ENCODE peak calls at places on chromosome 7, in eight cellular contexts. M is IMR-90, G is mammary epithelial cell, A is left ventricle myocardium inferior, K is mucosa of descending colon, O is uterus, B is gastrocnemius medialis, D is Panc1. F is an unnamed sample. For H3K4me1, the result is how much of the 10 kb centered on the place peaks cover.

GRCh38 chr7:150368884-150369739 is 490 bp downstream of the REPIN1 start:
- DNase-seq in M (peak), G (no peak), A (peak), K (peak), O (peak), B (peak), D (no peak), F (peak)

GRCh38 chr7:50367570-50367969 is 63.1 kb downstream of the IKZF1 start:
- DNase-seq in M (no peak), G (no peak), A (no peak), K (no peak), O (no peak), B (no peak), D (no peak), F (no peak)

GRCh38 chr7:112420236-112420945 is 29.9 kb upstream of the IFRD1 start:
- DNase-seq in M (peak), G (peak), A (no peak), K (no peak), O (no peak), B (no peak), D (no peak), F (no peak)

GRCh38 chr7:91945476-91945875 is 4.8 kb downstream of the AKAP9 start:
- DNase-seq in M (peak), G (peak), A (no peak), K (no peak), O (no peak), B (no peak), D (peak), F (no peak)

GRCh38 chr7:151851782-151852181 is 25.1 kb downstream of the PRKAG2 start:
- DNase-seq in M (no peak), G (no peak), A (peak), K (peak), O (no peak), B (no peak), D (no peak), F (peak)

GRCh38 chr7:129188372-129188891 is at the start of gene SMO:
- DNase-seq in M (peak), G (no peak), A (peak), K (peak), O (peak), B (no peak), D (no peak), F (peak)

GRCh38 chr7:3464900-3465622 is 164.0 kb downstream of the SDK1 start:
- DNase-seq in M (no peak), G (no peak), A (no peak), K (no peak), O (no peak), B (no peak), D (no peak), F (no peak)

GRCh38 chr7:21028186-21028989 is 241.7 kb upstream of the SP8 start:
- DNase-seq in M (no peak), G (peak), A (no peak), K (peak), O (no peak), B (no peak), D (no peak), F (no peak)

GRCh38 chr7:148664319-148664718 is 34.4 kb upstream of the CUL1 start:
- DNase-seq in M (peak), G (no peak), A (peak), K (no peak), O (no peak), B (no peak), D (no peak), F (peak)

GRCh38 chr7:137844690-137845425 is 1.9 kb downstream of the DGKI start:
- DNase-seq in M (no peak), G (no peak), A (no peak), K (no peak), O (no peak), B (no peak), D (no peak), F (no peak)

GRCh38 chr7:114412548-114412947 is 2.1 kb upstream of the FOXP2 start:
- DNase-seq in M (no peak), G (no peak), A (no peak), K (no peak), O (no peak), B (no peak), D (no peak), F (no peak)

GRCh38 chr7:41792099-41792498 is 89.2 kb upstream of the INHBA start:
- DNase-seq in M (peak), G (peak), A (no peak), K (no peak), O (no peak), B (no peak), D (no peak), F (no peak)

GRCh38 chr7:95190515-95190914 is 133.8 kb downstream of the PON1 start:
- DNase-seq in M (no peak), G (peak), A (no peak), K (no peak), O (no peak), B (no peak), D (no peak), F (no peak)

GRCh38 chr7:150902078-150903033 is 50.0 kb downstream of the AOC1 start:
- DNase-seq in M (no peak), G (no peak), A (no peak), K (peak), O (no peak), B (no peak), D (no peak), F (no peak)

GRCh38 chr7:28682136-28682535 is 269.8 kb downstream of the CREB5 start:
- DNase-seq in M (no peak), G (no peak), A (no peak), K (no peak), O (no peak), B (no peak), D (no peak), F (no peak)

GRCh38 chr7:19561121-19561805 is 147.6 kb downstream of the POLR1F start:
- DNase-seq in M (no peak), G (peak), A (no peak), K (no peak), O (no peak), B (no peak), D (no peak), F (no peak)

GRCh38 chr7:138000081-138000701 is 1.7 kb downstream of the CREB3L2 start:
- DNase-seq in M (peak), G (peak), A (peak), K (peak), O (peak), B (no peak), D (no peak), F (peak)

GRCh38 chr7:16200591-16200990 is 220.7 kb downstream of the CRPPA start:
- DNase-seq in M (no peak), G (peak), A (no peak), K (no peak), O (no peak), B (no peak), D (no peak), F (no peak)

GRCh38 chr7:6446977-6447588 is 671 bp downstream of the DAGLB start:
- DNase-seq in M (peak), G (peak), A (peak), K (peak), O (peak), B (peak), D (peak), F (peak)

GRCh38 chr7:46068159-46068558 is 147.1 kb upstream of the IGFBP3 start:
- DNase-seq in M (no peak), G (no peak), A (no peak), K (no peak), O (no peak), B (no peak), D (no peak), F (no peak)

GRCh38 chr7:8442814-8443304 is 9.4 kb downstream of the NXPH1 start:
- DNase-seq in M (no peak), G (peak), A (peak), K (peak), O (no peak), B (no peak), D (no peak), F (peak)

DNA sequence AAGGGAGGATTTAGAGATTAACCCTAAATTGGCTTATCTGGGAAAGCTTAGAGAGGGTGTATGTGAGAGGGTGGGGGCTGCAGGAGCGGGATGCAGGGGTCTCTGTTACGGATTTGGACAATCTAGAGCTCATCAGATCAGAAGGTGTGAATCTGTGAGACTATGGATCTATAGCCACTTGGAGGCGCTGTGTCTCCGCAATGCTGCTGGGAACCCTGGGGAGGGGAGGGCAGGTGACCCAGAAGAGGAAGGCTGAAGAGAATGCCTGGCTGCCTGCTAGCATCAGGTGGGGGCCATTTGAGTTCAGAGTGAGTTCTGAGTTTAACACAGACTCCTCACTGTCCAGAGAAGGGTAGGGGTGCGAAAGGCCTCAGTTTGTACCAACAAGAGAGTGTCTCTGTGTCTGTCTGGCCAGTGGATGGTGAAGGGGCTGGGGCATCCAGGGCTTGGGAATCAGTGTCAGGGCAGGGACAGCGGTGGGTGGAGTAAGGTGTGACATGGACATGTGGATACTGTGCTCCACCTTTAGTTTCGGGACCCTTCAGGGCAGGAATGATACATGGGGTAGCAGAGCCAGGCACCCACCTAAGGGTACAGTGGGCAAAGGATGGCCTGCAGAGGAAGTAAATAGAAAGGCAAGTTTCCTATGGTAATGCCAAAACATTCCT is 187.3 kb upstream of the PRSS58 start:
- DNase-seq in M (no peak), G (no peak), A (no peak), K (no peak), O (no peak), B (no peak), D (no peak), F (no peak)
- TF ChIP-seq CTCF in M (peak), G (peak), A (no peak), K (no peak), O (no peak), B (no peak), D (no peak), F (no peak)

DNA sequence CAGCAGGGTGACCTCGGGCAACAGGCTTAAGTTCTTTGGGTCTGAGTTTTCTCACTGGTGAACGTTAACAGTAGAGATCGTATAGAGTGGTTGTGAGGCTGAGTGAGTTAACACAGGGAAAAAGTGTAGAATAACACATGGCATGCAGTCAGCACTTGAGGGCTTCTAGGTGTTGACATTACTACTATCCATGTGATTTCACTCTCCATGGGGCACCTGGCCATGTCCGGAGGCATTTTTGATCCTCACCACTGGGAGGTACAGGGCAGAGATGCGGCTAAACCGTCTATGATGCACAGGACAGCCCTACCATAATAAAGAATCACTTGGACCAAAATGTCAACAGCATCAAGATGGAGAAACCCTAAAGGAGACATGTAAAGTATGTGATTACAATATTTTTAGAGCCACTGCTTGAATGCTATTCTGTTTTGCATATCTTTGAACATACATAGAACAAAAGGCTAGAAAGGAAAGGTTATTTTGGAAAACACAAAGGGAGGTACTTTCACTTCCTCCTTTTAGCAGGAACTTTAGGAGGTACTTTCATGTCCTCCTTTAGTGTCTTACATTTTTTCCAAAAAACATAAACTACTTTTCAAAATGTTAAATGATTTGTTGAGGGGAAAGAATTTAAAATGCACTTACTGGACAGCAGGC is 44.3 kb downstream of the NOD1 start:
- DNase-seq in M (no peak), G (no peak), A (no peak), K (no peak), O (no peak), B (no peak), D (no peak), F (no peak)
- H3K4me1 ChIP-seq in M (under half), G (under half), A (half or more), K (under half), O (under half), B (under half), D (under half), F (under half)

GRCh38 chr7:2156756-2157472 is 75.8 kb downstream of the MAD1L1 start:
- DNase-seq in M (no peak), G (no peak), A (peak), K (no peak), O (no peak), B (no peak), D (no peak), F (no peak)
- H3K4me3 ChIP-seq in M (no peak), G (no peak), A (no peak), K (no peak), O (no peak), B (no peak), D (no peak), F (no peak)

GRCh38 chr7:134477954-134478353 is 19.1 kb upstream of the AKR1B1 start:
- DNase-seq in M (peak), G (no peak), A (no peak), K (no peak), O (no peak), B (no peak), D (no peak), F (no peak)

GRCh38 chr7:134481167-134481566 is 22.3 kb upstream of the AKR1B1 start:
- DNase-seq in M (no peak), G (no peak), A (no peak), K (no peak), O (no peak), B (no peak), D (no peak), F (no peak)

GRCh38 chr7:134480730-134481129 is 21.8 kb upstream of the AKR1B1 start:
- DNase-seq in M (peak), G (peak), A (no peak), K (no peak), O (no peak), B (no peak), D (peak), F (no peak)

GRCh38 chr7:134480202-134480601 is 21.3 kb upstream of the AKR1B1 start:
- DNase-seq in M (no peak), G (no peak), A (no peak), K (no peak), O (no peak), B (no peak), D (no peak), F (no peak)

DNA sequence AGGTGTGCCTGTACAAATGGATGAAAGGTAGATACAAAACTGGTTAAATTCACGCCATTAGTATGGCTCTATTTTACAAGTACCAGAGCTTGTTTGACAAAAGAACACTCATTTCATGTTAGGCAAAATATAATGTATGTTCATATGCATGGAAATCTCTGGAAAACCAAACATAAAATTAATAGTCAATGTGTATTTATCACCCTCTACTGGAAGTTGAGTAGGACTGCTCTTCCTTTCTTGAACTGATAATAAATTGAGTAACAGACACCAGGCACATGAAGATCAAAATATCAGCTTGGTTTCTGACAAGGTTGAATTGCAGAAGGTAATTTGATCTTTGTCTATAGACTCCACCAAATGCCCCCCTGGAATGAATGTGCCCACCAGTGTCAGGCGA is 19.8 kb upstream of the AKR1B1 start:
- DNase-seq in M (peak), G (peak), A (no peak), K (no peak), O (no peak), B (no peak), D (no peak), F (no peak)
- TF ChIP-seq CTCF in M (peak), G (peak), A (no peak), K (no peak), O (no peak), B (no peak), D (peak), F (no peak)

DNA sequence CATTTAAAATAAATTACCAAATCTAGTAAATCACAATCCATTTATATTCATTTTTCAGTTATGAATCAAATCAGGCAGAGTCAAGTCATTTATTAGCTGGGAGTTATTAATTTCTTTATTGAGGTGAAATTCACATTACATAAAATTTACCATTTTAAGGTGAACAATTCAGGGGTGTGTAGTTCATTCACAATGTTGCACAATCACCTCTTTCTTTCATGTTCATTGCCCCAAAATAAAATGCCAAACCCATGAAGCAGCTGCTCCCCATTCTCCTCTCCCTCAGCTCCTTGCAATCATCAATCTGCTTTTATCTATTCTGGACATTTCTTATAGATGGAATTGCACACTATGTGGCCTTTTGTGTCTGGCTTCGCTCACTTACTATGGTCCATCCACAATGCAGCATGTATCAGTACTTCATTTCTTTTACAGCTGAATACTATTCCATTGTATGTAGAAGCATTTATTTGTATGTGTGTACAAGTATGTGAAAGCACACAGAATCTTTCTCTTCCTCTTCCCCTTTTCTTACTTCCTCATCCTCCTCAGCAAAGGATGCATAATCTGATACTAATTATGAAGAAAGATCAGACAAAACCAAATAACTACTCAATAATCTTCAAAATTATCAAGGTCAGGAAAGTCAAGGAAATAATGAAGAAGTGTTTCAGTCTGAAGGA is 60.6 kb downstream of the LMBR1 start:
- DNase-seq in M (no peak), G (no peak), A (no peak), K (no peak), O (no peak), B (no peak), D (no peak), F (no peak)
- H3K4me1 ChIP-seq in M (under half), G (under half), A (under half), K (under half), O (under half), B (under half), D (under half), F (under half)

GRCh38 chr7:44998153-44998871 is 1.7 kb upstream of the CCM2 start:
- DNase-seq in M (no peak), G (no peak), A (no peak), K (no peak), O (no peak), B (no peak), D (no peak), F (no peak)
- H3K4me3 ChIP-seq in M (no peak), G (no peak), A (peak), K (no peak), O (no peak), B (peak), D (peak), F (no peak)

GRCh38 chr7:34091330-34091917 is 186.1 kb downstream of the BMPER start:
- DNase-seq in M (peak), G (peak), A (no peak), K (peak), O (no peak), B (no peak), D (peak), F (peak)
- TF ChIP-seq CTCF in M (peak), G (peak), A (peak), K (peak), O (no peak), B (peak), D (peak), F (peak)

DNA sequence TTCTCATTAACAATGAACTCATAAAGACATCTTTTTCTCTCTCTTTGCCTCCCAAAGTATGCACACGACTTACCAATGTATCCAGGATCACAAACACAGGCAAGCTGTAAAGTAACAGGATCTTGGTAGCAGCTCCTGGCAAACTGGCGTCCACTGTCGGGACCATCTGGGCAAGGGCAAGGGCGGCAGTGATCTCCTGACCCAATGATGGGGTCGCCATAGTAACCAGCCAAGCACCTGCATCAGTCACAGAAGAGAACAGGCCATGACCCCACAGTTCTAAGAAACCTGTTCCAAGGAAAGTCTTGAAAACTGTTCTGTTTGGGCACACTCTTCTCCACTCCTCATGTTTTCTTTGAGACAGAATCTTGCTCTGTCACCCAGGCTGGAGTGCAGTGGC is 47.6 kb downstream of the LAMB1 start:
- DNase-seq in M (no peak), G (no peak), A (no peak), K (no peak), O (no peak), B (no peak), D (no peak), F (no peak)
- H3K4me1 ChIP-seq in M (under half), G (under half), A (under half), K (under half), O (under half), B (under half), D (under half), F (under half)

GRCh38 chr7:66182920-66183319 is 22.2 kb upstream of the TPST1 start:
- DNase-seq in M (no peak), G (no peak), A (no peak), K (no peak), O (no peak), B (no peak), D (no peak), F (no peak)
- H3K4me3 ChIP-seq in M (no peak), G (no peak), A (no peak), K (no peak), O (no peak), B (no peak), D (no peak), F (no peak)